ENCODE peak calls at places on chromosomes 7 and 10, in ten cellular contexts. S is upper lobe of left lung; V is tibial artery; Q is body of pancreas; L is kidney; T is nephron progenitor cell; M is OCI-LY7; D is cardiac muscle cell; C is suprapubic skin; G is CD4-positive, alpha-beta T cell. Z is an unnamed sample.

GRCh38 chr10:29482591-29483421 is 152.0 kb downstream of the SVIL start:
- DNase-seq in S (no peak), V (no peak), Q (no peak), L (peak; percentile 79), T (peak; percentile 37), M (peak; percentile 75), D (no peak), C (no peak), G (peak; percentile 6), Z (no peak)

GRCh38 chr10:59283456-59284082 is 78.8 kb downstream of the FAM13C start:
- DNase-seq in S (no peak), V (no peak), Q (no peak), L (no peak), T (peak; percentile 19), M (no peak), D (peak; percentile 40), C (no peak), G (no peak), Z (no peak)

GRCh38 chr10:28661035-28661434 is 16.3 kb upstream of the BAMBI start:
- DNase-seq in S (no peak), V (peak; percentile 29), Q (no peak), L (no peak), T (no peak), M (no peak), D (no peak), C (no peak), G (no peak), Z (no peak)

GRCh38 chr10:133327651-133328357 is 8.9 kb downstream of the CALY start:
- DNase-seq in S (no peak), V (no peak), Q (no peak), L (peak; percentile 62), T (no peak), M (no peak), D (no peak), C (no peak), G (no peak), Z (no peak)

GRCh38 chr10:102752934-102753664 is 9.4 kb downstream of the WBP1L start:
- DNase-seq in S (peak; percentile 37), V (peak; percentile 58), Q (peak; percentile 49), L (no peak), T (no peak), M (peak; percentile 56), D (peak; percentile 41), C (no peak), G (no peak), Z (no peak)

GRCh38 chr7:24827027-24827426 is 69.8 kb upstream of the GSDME start:
- DNase-seq in S (no peak), V (no peak), Q (no peak), L (no peak), T (no peak), M (no peak), D (no peak), C (no peak), G (no peak), Z (no peak)

GRCh38 chr7:4045450-4045849 is 636.6 kb upstream of the FOXK1 start:
- DNase-seq in S (no peak), V (no peak), Q (no peak), L (no peak), T (no peak), M (no peak), D (no peak), C (no peak), G (no peak), Z (no peak)

GRCh38 chr7:103075337-103075918 is 488 bp downstream of the ARMC10 start:
- DNase-seq in S (peak; percentile 64), V (peak; percentile 53), Q (peak; percentile 69), L (peak; percentile 91), T (no peak), M (peak; percentile 74), D (peak; percentile 71), C (peak; percentile 82), G (peak; percentile 58), Z (peak; percentile 67)

GRCh38 chr7:139855498-139856270 is 26.6 kb downstream of the TBXAS1 start:
- DNase-seq in S (peak; percentile 68), V (peak; percentile 41), Q (peak; percentile 68), L (no peak), T (no peak), M (peak; percentile 48), D (no peak), C (no peak), G (no peak), Z (no peak)

GRCh38 chr10:70940834-70941568 is 52.6 kb upstream of the PCBD1 start:
- DNase-seq in S (no peak), V (no peak), Q (peak; percentile 84), L (no peak), T (no peak), M (no peak), D (peak; percentile 89), C (no peak), G (no peak), Z (no peak)

GRCh38 chr7:93678185-93678584 is 103.7 kb upstream of the CALCR start:
- DNase-seq in S (no peak), V (no peak), Q (no peak), L (no peak), T (no peak), M (no peak), D (no peak), C (no peak), G (no peak), Z (no peak)

GRCh38 chr7:5557920-5558401 is 134.3 kb upstream of the TNRC18 start:
- DNase-seq in S (peak; percentile 84), V (peak; percentile 73), Q (peak; percentile 41), L (peak; percentile 93), T (no peak), M (peak; percentile 57), D (peak; percentile 15), C (peak; percentile 83), G (no peak), Z (no peak)

GRCh38 chr7:136293841-136294391 is 316.8 kb upstream of the MTPN start:
- DNase-seq in S (no peak), V (no peak), Q (no peak), L (no peak), T (no peak), M (peak; percentile 88), D (no peak), C (no peak), G (no peak), Z (no peak)

GRCh38 chr7:136293272-136293671 is 316.1 kb upstream of the MTPN start:
- DNase-seq in S (no peak), V (no peak), Q (no peak), L (no peak), T (no peak), M (peak; percentile 85), D (no peak), C (no peak), G (no peak), Z (no peak)

GRCh38 chr7:136292365-136292764 is 315.2 kb upstream of the MTPN start:
- DNase-seq in S (no peak), V (no peak), Q (no peak), L (no peak), T (no peak), M (no peak), D (no peak), C (no peak), G (no peak), Z (no peak)

DNA sequence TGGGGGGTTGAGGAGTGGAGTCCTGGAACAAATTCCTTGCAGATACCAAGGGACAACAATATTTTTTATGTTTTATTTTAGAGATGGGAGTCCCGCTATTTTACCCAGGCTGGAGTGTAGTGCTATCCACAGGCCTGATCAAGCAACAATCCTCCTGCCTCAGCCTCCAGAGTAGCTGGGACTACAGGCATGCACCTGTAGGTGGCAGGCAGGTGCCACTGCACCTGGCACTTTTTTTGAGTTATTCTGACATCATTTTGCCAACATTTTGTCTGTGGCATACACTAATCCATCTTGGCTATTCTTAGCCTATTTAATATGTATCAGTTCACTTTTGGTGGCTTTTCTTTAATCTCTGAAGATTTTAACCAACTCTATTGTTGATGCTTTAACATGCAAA is 317.8 kb upstream of the MTPN start:
- DNase-seq in S (no peak), V (no peak), Q (no peak), L (no peak), T (no peak), M (peak; percentile 60), D (no peak), C (no peak), G (no peak), Z (no peak)
- TF ChIP-seq CTCF in S (no peak), V (no peak), Q (no peak), L (no peak), T (no peak), M (peak; percentile 74), D (no peak), C (no peak), G (no peak), Z (peak; percentile 15)

GRCh38 chr7:7761340-7761973 is 43.0 kb upstream of the RPA3 start:
- DNase-seq in S (no peak), V (no peak), Q (no peak), L (no peak), T (no peak), M (peak; percentile 68), D (no peak), C (no peak), G (no peak), Z (no peak)
- TF ChIP-seq CTCF in S (peak; percentile 40), V (peak; percentile 53), Q (peak; percentile 9), L (peak; percentile 13), T (no peak), M (peak; percentile 74), D (peak; percentile 25), C (peak; percentile 29), G (peak; percentile 25), Z (no peak)

GRCh38 chr7:99499713-99500636 is at the start of gene ZNF394:
- DNase-seq in S (peak; percentile 95), V (peak; percentile 91), Q (peak; percentile 89), L (peak; percentile 96), T (peak; percentile 91), M (peak; percentile 93), D (peak; percentile 94), C (peak; percentile 95), G (peak; percentile 85), Z (peak; percentile 68)

GRCh38 chr7:99505324-99505662 is 831 bp downstream of the ZKSCAN5 start:
- DNase-seq in S (no peak), V (no peak), Q (no peak), L (no peak), T (no peak), M (no peak), D (no peak), C (no peak), G (no peak), Z (no peak)

GRCh38 chr7:99500637-99501009 is 542 bp upstream of the ZNF394 start:
- DNase-seq in S (no peak), V (no peak), Q (no peak), L (no peak), T (no peak), M (no peak), D (no peak), C (no peak), G (no peak), Z (no peak)

GRCh38 chr7:99504281-99504602 is 220 bp upstream of the ZKSCAN5 start:
- DNase-seq in S (no peak), V (no peak), Q (no peak), L (no peak), T (peak; percentile 99), M (no peak), D (peak; percentile 99), C (peak; percentile 100), G (no peak), Z (peak; percentile 98)

GRCh38 chr7:99504603-99505323 is at the start of gene ZKSCAN5:
- DNase-seq in S (peak; percentile 98), V (peak; percentile 98), Q (peak; percentile 99), L (peak; percentile 99), T (peak; percentile 99), M (peak; percentile 96), D (peak; percentile 93), C (peak; percentile 99), G (peak; percentile 97), Z (peak; percentile 94)
- TF ChIP-seq CTCF in S (no peak), V (no peak), Q (no peak), L (peak; percentile 7), T (no peak), M (no peak), D (no peak), C (no peak), G (peak; percentile 16), Z (no peak)

GRCh38 chr7:43296306-43296705 is 183.9 kb downstream of the HECW1 start:
- DNase-seq in S (no peak), V (no peak), Q (peak; percentile 20), L (no peak), T (peak; percentile 33), M (no peak), D (no peak), C (no peak), G (no peak), Z (no peak)
- TF ChIP-seq CTCF in S (no peak), V (no peak), Q (no peak), L (no peak), T (peak; percentile 24), M (peak; percentile 26), D (no peak), C (no peak), G (no peak), Z (no peak)

Z was measured in progenitor cell of endocrine pancreas.